ENCODE peak calls at places on chromosomes 4 and X, in eight cellular contexts. One of them, this sample, is unnamed.

GRCh38 chrX:47623540-47624027 is 3.9 kb upstream of the SYN1 start:
- DNase-seq in aorta: peak
- DNase-seq in hepatocyte: peak
- DNase-seq in AG08396: peak
- DNase-seq in fibroblast of the conjunctiva: peak
- DNase-seq in GM10248: no peak
- DNase-seq in right cardiac atrium: peak
- DNase-seq in posterior vena cava: peak
- DNase-seq in this sample: peak

GRCh38 chr4:107452717-107453116 is 267.3 kb downstream of the PAPSS1 start:
- DNase-seq in aorta: no peak
- DNase-seq in AG08396: no peak
- DNase-seq in fibroblast of the conjunctiva: no peak
- DNase-seq in hepatocyte: no peak
- DNase-seq in posterior vena cava: no peak
- DNase-seq in right cardiac atrium: no peak
- DNase-seq in GM10248: no peak
- DNase-seq in this sample: no peak

GRCh38 chrX:100413231-100413630 is 3.2 kb upstream of the PCDH19 start:
- DNase-seq in hepatocyte: peak
- DNase-seq in GM10248: peak
- DNase-seq in AG08396: peak
- DNase-seq in posterior vena cava: no peak
- DNase-seq in fibroblast of the conjunctiva: peak
- DNase-seq in right cardiac atrium: no peak
- DNase-seq in aorta: peak
- DNase-seq in this sample: no peak

GRCh38 chr4:41611881-41612871 is 74.2 kb downstream of the LIMCH1 start:
- DNase-seq in aorta: peak
- DNase-seq in GM10248: no peak
- DNase-seq in right cardiac atrium: peak
- DNase-seq in posterior vena cava: no peak
- DNase-seq in hepatocyte: peak
- DNase-seq in fibroblast of the conjunctiva: no peak
- DNase-seq in AG08396: no peak
- DNase-seq in this sample: no peak

GRCh38 chrX:34063616-34064015 is 68.5 kb downstream of the FAM47A start:
- DNase-seq in GM10248: no peak
- DNase-seq in aorta: no peak
- DNase-seq in posterior vena cava: no peak
- DNase-seq in fibroblast of the conjunctiva: no peak
- DNase-seq in right cardiac atrium: no peak
- DNase-seq in hepatocyte: no peak
- DNase-seq in AG08396: no peak
- DNase-seq in this sample: no peak

GRCh38 chrX:20270557-20270880 is 3.8 kb upstream of the RPS6KA3 start:
- DNase-seq in hepatocyte: no peak
- DNase-seq in aorta: no peak
- DNase-seq in right cardiac atrium: no peak
- DNase-seq in posterior vena cava: no peak
- DNase-seq in AG08396: no peak
- DNase-seq in fibroblast of the conjunctiva: no peak
- DNase-seq in GM10248: no peak
- DNase-seq in this sample: no peak

GRCh38 chr4:47612116-47613023 is 127.3 kb downstream of the ATP10D start:
- DNase-seq in aorta: no peak
- DNase-seq in AG08396: no peak
- DNase-seq in hepatocyte: no peak
- DNase-seq in posterior vena cava: no peak
- DNase-seq in right cardiac atrium: no peak
- DNase-seq in fibroblast of the conjunctiva: no peak
- DNase-seq in GM10248: no peak
- DNase-seq in this sample: no peak

GRCh38 chr4:74056114-74056857 is 17.8 kb upstream of the CXCL3 start:
- DNase-seq in right cardiac atrium: no peak
- DNase-seq in fibroblast of the conjunctiva: no peak
- DNase-seq in GM10248: no peak
- DNase-seq in AG08396: no peak
- DNase-seq in posterior vena cava: no peak
- DNase-seq in hepatocyte: no peak
- DNase-seq in aorta: no peak
- DNase-seq in this sample: no peak

GRCh38 chrX:145886469-145886868 is 68.8 kb downstream of the SLITRK2 start:
- DNase-seq in right cardiac atrium: no peak
- DNase-seq in aorta: no peak
- DNase-seq in posterior vena cava: no peak
- DNase-seq in AG08396: no peak
- DNase-seq in hepatocyte: no peak
- DNase-seq in fibroblast of the conjunctiva: no peak
- DNase-seq in GM10248: no peak
- DNase-seq in this sample: no peak

GRCh38 chrX:102154218-102154860 is 1.4 kb downstream of the BEX5 start:
- DNase-seq in aorta: no peak
- DNase-seq in right cardiac atrium: no peak
- DNase-seq in hepatocyte: no peak
- DNase-seq in posterior vena cava: no peak
- DNase-seq in GM10248: no peak
- DNase-seq in fibroblast of the conjunctiva: no peak
- DNase-seq in AG08396: no peak
- DNase-seq in this sample: no peak

GRCh38 chr4:39514888-39515401 is 12.3 kb downstream of the UGDH start:
- DNase-seq in fibroblast of the conjunctiva: no peak
- DNase-seq in aorta: no peak
- DNase-seq in hepatocyte: peak
- DNase-seq in posterior vena cava: no peak
- DNase-seq in GM10248: no peak
- DNase-seq in AG08396: no peak
- DNase-seq in right cardiac atrium: no peak
- DNase-seq in this sample: no peak

GRCh38 chr4:54941994-54942552 is 183.3 kb downstream of the KDR start:
- DNase-seq in AG08396: no peak
- DNase-seq in GM10248: no peak
- DNase-seq in posterior vena cava: no peak
- DNase-seq in aorta: no peak
- DNase-seq in hepatocyte: no peak
- DNase-seq in fibroblast of the conjunctiva: no peak
- DNase-seq in right cardiac atrium: no peak
- DNase-seq in this sample: no peak

GRCh38 chrX:65874765-65875164 is 165.1 kb downstream of the VSIG4 start:
- DNase-seq in AG08396: no peak
- DNase-seq in GM10248: no peak
- DNase-seq in right cardiac atrium: no peak
- DNase-seq in posterior vena cava: no peak
- DNase-seq in fibroblast of the conjunctiva: no peak
- DNase-seq in aorta: no peak
- DNase-seq in hepatocyte: no peak
- DNase-seq in this sample: no peak

This sample was measured in cardiac septum.